ENCODE peak calls at places on chromosomes 12 and 14, in seven cellular contexts. Y is RCC 7860, T is AG04449, X is astrocyte of the spinal cord, S is NCI-H2171, K is pulmonary artery endothelial cell, W is brain microvascular endothelial cell. P is an unnamed sample.

GRCh38 chr12:31317471-31318397 is 8.2 kb downstream of the SINHCAF start:
- DNase-seq in Y (no peak), T (no peak), X (peak), S (no peak), K (no peak), W (no peak), P (no peak)

GRCh38 chr12:118773956-118774723 is 207.2 kb upstream of the SRRM4 start:
- DNase-seq in Y (no peak), T (no peak), X (no peak), S (peak), K (no peak), W (no peak), P (no peak)

GRCh38 chr12:47757360-47757839 is 1.3 kb downstream of the RAPGEF3 start:
- DNase-seq in Y (no peak), T (no peak), X (no peak), S (no peak), K (no peak), W (no peak), P (no peak)

GRCh38 chr12:53869500-53869899 is 69.1 kb upstream of the HOXC13 start:
- DNase-seq in Y (no peak), T (no peak), X (no peak), S (no peak), K (no peak), W (no peak), P (no peak)

GRCh38 chr14:104080557-104081492 is 4.7 kb upstream of the ASPG start:
- DNase-seq in Y (no peak), T (no peak), X (no peak), S (no peak), K (no peak), W (no peak), P (no peak)

GRCh38 chr12:48197549-48197966 is 5.5 kb downstream of the OR10AD1 start:
- DNase-seq in Y (no peak), T (no peak), X (peak), S (no peak), K (no peak), W (peak), P (no peak)

GRCh38 chr12:62190921-62191746 is 69.1 kb upstream of the USP15 start:
- DNase-seq in Y (no peak), T (no peak), X (peak), S (no peak), K (no peak), W (no peak), P (no peak)

GRCh38 chr14:93303659-93304058 is 29.2 kb downstream of the BTBD7 start:
- DNase-seq in Y (no peak), T (no peak), X (no peak), S (no peak), K (no peak), W (no peak), P (no peak)